ENCODE peak calls at places on chromosomes 12 and 14, in nine cellular contexts. W is IMR-90; C is dorsolateral prefrontal cortex; G is iris pigment epithelial cell; K is prostate gland; L is lower leg skin; D is cardiac fibroblast; X is choroid plexus epithelial cell; V is effector CD8-positive, alpha-beta T cell. Z is an unnamed sample.

GRCh38 chr14:75011356-75012097 is 8.8 kb downstream of the EIF2B2 start:
- DNase-seq in W (peak), C (no peak), G (peak), K (no peak), L (no peak), D (peak), X (peak), V (no peak), Z (no peak)

GRCh38 chr12:124383028-124383427 is 88.1 kb downstream of the RFLNA start:
- DNase-seq in W (no peak), C (no peak), G (no peak), K (no peak), L (no peak), D (no peak), X (no peak), V (no peak), Z (no peak)

GRCh38 chr12:31947971-31948370 is 11.2 kb upstream of the RESF1 start:
- DNase-seq in W (no peak), C (no peak), G (no peak), K (no peak), L (no peak), D (no peak), X (no peak), V (no peak), Z (no peak)

GRCh38 chr14:66228267-66228970 is 257.8 kb upstream of the CCDC196 start:
- DNase-seq in W (no peak), C (no peak), G (no peak), K (no peak), L (no peak), D (peak), X (peak), V (no peak), Z (no peak)

GRCh38 chr14:41225433-41225832 is 381.2 kb upstream of the LRFN5 start:
- DNase-seq in W (no peak), C (no peak), G (no peak), K (no peak), L (no peak), D (no peak), X (no peak), V (no peak), Z (no peak)

GRCh38 chr14:92503756-92504491 is 9.7 kb upstream of the RIN3 start:
- DNase-seq in W (peak), C (no peak), G (peak), K (no peak), L (no peak), D (peak), X (peak), V (no peak), Z (peak)

GRCh38 chr14:59187802-59188460 is 536 bp upstream of the DAAM1 start:
- DNase-seq in W (no peak), C (peak), G (peak), K (peak), L (no peak), D (no peak), X (no peak), V (peak), Z (peak)

GRCh38 chr12:124749725-124750124 is 113.9 kb downstream of the SCARB1 start:
- DNase-seq in W (no peak), C (no peak), G (no peak), K (no peak), L (no peak), D (no peak), X (no peak), V (no peak), Z (no peak)

GRCh38 chr14:73266317-73266716 is 29.0 kb downstream of the PAPLN start:
- DNase-seq in W (no peak), C (no peak), G (no peak), K (no peak), L (no peak), D (no peak), X (no peak), V (no peak), Z (no peak)

GRCh38 chr12:72388322-72388721 is 116.2 kb downstream of the TRHDE start:
- DNase-seq in W (no peak), C (no peak), G (peak), K (no peak), L (no peak), D (no peak), X (peak), V (no peak), Z (no peak)

GRCh38 chr12:119206348-119207075 is 27.8 kb downstream of the HSPB8 start:
- DNase-seq in W (no peak), C (no peak), G (no peak), K (no peak), L (no peak), D (no peak), X (no peak), V (no peak), Z (no peak)

GRCh38 chr12:58703911-58704310 is 216.4 kb downstream of the LRIG3 start:
- DNase-seq in W (no peak), C (no peak), G (no peak), K (no peak), L (no peak), D (peak), X (peak), V (no peak), Z (no peak)

GRCh38 chr14:104724407-104724980 is 465 bp downstream of the ADSS1 start:
- DNase-seq in W (no peak), C (no peak), G (no peak), K (no peak), L (no peak), D (peak), X (no peak), V (no peak), Z (peak)

GRCh38 chr14:20477211-20477876 is 8.1 kb downstream of the PNP start:
- DNase-seq in W (peak), C (peak), G (peak), K (no peak), L (no peak), D (peak), X (peak), V (peak), Z (no peak)

GRCh38 chr12:98745578-98746391 is 100.7 kb downstream of the APAF1 start:
- DNase-seq in W (peak), C (no peak), G (peak), K (no peak), L (no peak), D (peak), X (peak), V (no peak), Z (no peak)

GRCh38 chr12:119415714-119416113 is 81.2 kb downstream of the CCDC60 start:
- DNase-seq in W (no peak), C (no peak), G (no peak), K (no peak), L (no peak), D (no peak), X (no peak), V (no peak), Z (no peak)

GRCh38 chr14:62029569-62029924 is 267.3 kb downstream of the SNAPC1 start:
- DNase-seq in W (no peak), C (no peak), G (no peak), K (no peak), L (no peak), D (no peak), X (no peak), V (no peak), Z (no peak)

GRCh38 chr12:40011775-40012129 is 94.1 kb downstream of the SLC2A13 start:
- DNase-seq in W (no peak), C (no peak), G (no peak), K (no peak), L (no peak), D (no peak), X (no peak), V (no peak), Z (no peak)

GRCh38 chr12:1643056-1643455 is 14.0 kb downstream of the WNT5B start:
- DNase-seq in W (no peak), C (no peak), G (no peak), K (no peak), L (no peak), D (no peak), X (no peak), V (no peak), Z (no peak)

GRCh38 chr12:50581226-50582184 is 76.7 kb downstream of the DIP2B start:
- DNase-seq in W (peak), C (no peak), G (peak), K (peak), L (peak), D (peak), X (peak), V (no peak), Z (no peak)

GRCh38 chr12:12913626-12914388 is 22.4 kb downstream of the GPRC5A start:
- DNase-seq in W (no peak), C (no peak), G (no peak), K (no peak), L (no peak), D (no peak), X (no peak), V (no peak), Z (peak)

GRCh38 chr14:60657609-60657983 is 8.3 kb upstream of the SIX1 start:
- DNase-seq in W (no peak), C (no peak), G (no peak), K (no peak), L (no peak), D (no peak), X (peak), V (no peak), Z (no peak)

GRCh38 chr14:65910108-65910507 is 497.6 kb downstream of the FUT8 start:
- DNase-seq in W (peak), C (no peak), G (peak), K (no peak), L (no peak), D (peak), X (peak), V (no peak), Z (no peak)

GRCh38 chr14:102352213-102352612 is 10.5 kb downstream of the CINP start:
- DNase-seq in W (no peak), C (no peak), G (no peak), K (no peak), L (no peak), D (no peak), X (peak), V (no peak), Z (no peak)

GRCh38 chr12:14998941-14999340 is 26.1 kb downstream of the PDE6H start:
- DNase-seq in W (no peak), C (no peak), G (no peak), K (no peak), L (no peak), D (no peak), X (no peak), V (no peak), Z (no peak)

GRCh38 chr12:47781479-47782371 is 8.7 kb downstream of the SLC48A1 start:
- DNase-seq in W (no peak), C (no peak), G (no peak), K (peak), L (peak), D (no peak), X (no peak), V (no peak), Z (peak)

GRCh38 chr12:131862994-131863710 is 31.3 kb upstream of the ULK1 start:
- DNase-seq in W (no peak), C (no peak), G (peak), K (no peak), L (no peak), D (peak), X (peak), V (no peak), Z (no peak)

GRCh38 chr14:67428501-67429031 is 16.6 kb upstream of the PLEK2 start:
- DNase-seq in W (peak), C (no peak), G (peak), K (no peak), L (no peak), D (peak), X (peak), V (no peak), Z (no peak)

GRCh38 chr12:108838194-108839010 is 19.0 kb downstream of the SSH1 start:
- DNase-seq in W (peak), C (peak), G (peak), K (peak), L (peak), D (peak), X (peak), V (no peak), Z (peak)

GRCh38 chr12:89544730-89545184 is 18.9 kb upstream of the POC1B start:
- DNase-seq in W (no peak), C (no peak), G (peak), K (peak), L (no peak), D (peak), X (peak), V (no peak), Z (no peak)

GRCh38 chr14:88834883-88835431 is 10.5 kb downstream of the TTC8 start:
- DNase-seq in W (peak), C (no peak), G (peak), K (no peak), L (no peak), D (peak), X (peak), V (no peak), Z (no peak)

GRCh38 chr12:127238061-127238460 is 1028.9 kb upstream of the TMEM132C start:
- DNase-seq in W (no peak), C (no peak), G (peak), K (no peak), L (no peak), D (no peak), X (peak), V (no peak), Z (no peak)

GRCh38 chr12:49983892-49984291 is 11.1 kb downstream of the AQP6 start:
- DNase-seq in W (peak), C (no peak), G (peak), K (no peak), L (no peak), D (peak), X (peak), V (no peak), Z (no peak)

GRCh38 chr12:70364695-70365397 is 1.2 kb upstream of the KCNMB4 start:
- DNase-seq in W (no peak), C (no peak), G (no peak), K (no peak), L (no peak), D (no peak), X (no peak), V (no peak), Z (no peak)

GRCh38 chr12:120089796-120090195 is 26.8 kb downstream of the RAB35 start:
- DNase-seq in W (no peak), C (no peak), G (no peak), K (no peak), L (no peak), D (no peak), X (no peak), V (no peak), Z (no peak)

GRCh38 chr12:54701940-54702592 is 53.9 kb upstream of the DCD start:
- DNase-seq in W (peak), C (no peak), G (peak), K (peak), L (no peak), D (peak), X (peak), V (no peak), Z (no peak)

GRCh38 chr14:90355540-90356518 is 24.1 kb upstream of the NRDE2 start:
- DNase-seq in W (no peak), C (no peak), G (no peak), K (no peak), L (no peak), D (no peak), X (no peak), V (no peak), Z (no peak)

GRCh38 chr14:54533100-54533499 is 23.4 kb downstream of the CGRRF1 start:
- DNase-seq in W (no peak), C (no peak), G (no peak), K (no peak), L (no peak), D (no peak), X (no peak), V (no peak), Z (no peak)

GRCh38 chr12:40622246-40622838 is 69.9 kb upstream of the CNTN1 start:
- DNase-seq in W (peak), C (peak), G (peak), K (peak), L (peak), D (peak), X (peak), V (no peak), Z (peak)

Z was measured in tibial artery.